ENCODE peak calls at places on chromosomes 2 and 18, in six cellular contexts. V is gastrocnemius medialis, T is heart right ventricle, F is GM06990, X is cardiac muscle cell, U is keratinocyte. L is an unnamed sample.

GRCh38 chr2:185316383-185316782 is 422.2 kb upstream of the FSIP2 start:
- DNase-seq in V (no peak), T (no peak), F (no peak), X (no peak), U (no peak), L (no peak)

GRCh38 chr2:146540271-146540932 is 1304.4 kb upstream of the ACVR2A start:
- DNase-seq in V (no peak), T (no peak), F (no peak), X (no peak), U (no peak), L (no peak)

GRCh38 chr2:231780123-231780908 is 766 bp downstream of the PDE6D start:
- DNase-seq in V (no peak), T (peak; percentile 11), F (peak; percentile 15), X (peak; percentile 71), U (no peak), L (no peak)

GRCh38 chr18:78934551-78935225 is 44.9 kb upstream of the SALL3 start:
- DNase-seq in V (no peak), T (no peak), F (no peak), X (no peak), U (no peak), L (no peak)

GRCh38 chr2:182447843-182448242 is 21.0 kb upstream of the PDE1A start:
- DNase-seq in V (no peak), T (no peak), F (no peak), X (no peak), U (no peak), L (peak; percentile 70)

GRCh38 chr2:193103064-193103463 is 908.3 kb upstream of the TMEFF2 start:
- DNase-seq in V (no peak), T (no peak), F (no peak), X (no peak), U (no peak), L (no peak)

GRCh38 chr2:4882421-4882820 is 809.8 kb upstream of the SOX11 start:
- DNase-seq in V (no peak), T (no peak), F (no peak), X (no peak), U (no peak), L (no peak)

GRCh38 chr18:55869965-55870585 is 282.1 kb upstream of the TCF4 start:
- DNase-seq in V (peak; percentile 46), T (no peak), F (no peak), X (no peak), U (no peak), L (peak; percentile 59)

GRCh38 chr2:164840930-164841718 is 499 bp downstream of the COBLL1 start:
- DNase-seq in V (peak; percentile 28), T (peak; percentile 82), F (peak; percentile 28), X (peak; percentile 93), U (no peak), L (no peak)

GRCh38 chr18:79523221-79523737 is 127.5 kb downstream of the NFATC1 start:
- DNase-seq in V (no peak), T (no peak), F (no peak), X (no peak), U (no peak), L (no peak)

GRCh38 chr2:88053301-88053700 is 2.3 kb downstream of the KRCC1 start:
- DNase-seq in V (no peak), T (no peak), F (no peak), X (no peak), U (no peak), L (peak; percentile 89)

GRCh38 chr2:226796840-226797288 is 2.8 kb downstream of the IRS1 start:
- DNase-seq in V (peak; percentile 41), T (peak; percentile 27), F (peak; percentile 9), X (no peak), U (no peak), L (no peak)

GRCh38 chr2:109268916-109269315 is 139.9 kb downstream of the SH3RF3 start:
- DNase-seq in V (no peak), T (no peak), F (no peak), X (no peak), U (no peak), L (no peak)

GRCh38 chr2:226802573-226802972 is 3.0 kb upstream of the IRS1 start:
- DNase-seq in V (no peak), T (peak; percentile 38), F (peak; percentile 37), X (peak; percentile 79), U (no peak), L (no peak)

GRCh38 chr18:3889803-3890202 is 439.8 kb downstream of the TGIF1 start:
- DNase-seq in V (no peak), T (no peak), F (no peak), X (no peak), U (no peak), L (no peak)

GRCh38 chr2:9382604-9383235 is 40.6 kb downstream of the ITGB1BP1 start:
- DNase-seq in V (no peak), T (no peak), F (no peak), X (no peak), U (no peak), L (no peak)

GRCh38 chr2:211351998-211352397 is 795.6 kb downstream of the CPS1 start:
- DNase-seq in V (no peak), T (no peak), F (no peak), X (no peak), U (no peak), L (no peak)

GRCh38 chr2:188515918-188516317 is 224.2 kb downstream of the GULP1 start:
- DNase-seq in V (no peak), T (no peak), F (no peak), X (no peak), U (no peak), L (no peak)

GRCh38 chr18:54734059-54734458 is 94.2 kb upstream of the RAB27B start:
- DNase-seq in V (no peak), T (no peak), F (no peak), X (no peak), U (peak; percentile 52), L (peak; percentile 52)

GRCh38 chr2:42031783-42032620 is 15.8 kb upstream of the PKDCC start:
- DNase-seq in V (no peak), T (no peak), F (no peak), X (no peak), U (no peak), L (no peak)
- TF ChIP-seq CTCF in V (no peak), T (no peak), F (no peak), X (no peak), U (no peak), L (no peak)

DNA sequence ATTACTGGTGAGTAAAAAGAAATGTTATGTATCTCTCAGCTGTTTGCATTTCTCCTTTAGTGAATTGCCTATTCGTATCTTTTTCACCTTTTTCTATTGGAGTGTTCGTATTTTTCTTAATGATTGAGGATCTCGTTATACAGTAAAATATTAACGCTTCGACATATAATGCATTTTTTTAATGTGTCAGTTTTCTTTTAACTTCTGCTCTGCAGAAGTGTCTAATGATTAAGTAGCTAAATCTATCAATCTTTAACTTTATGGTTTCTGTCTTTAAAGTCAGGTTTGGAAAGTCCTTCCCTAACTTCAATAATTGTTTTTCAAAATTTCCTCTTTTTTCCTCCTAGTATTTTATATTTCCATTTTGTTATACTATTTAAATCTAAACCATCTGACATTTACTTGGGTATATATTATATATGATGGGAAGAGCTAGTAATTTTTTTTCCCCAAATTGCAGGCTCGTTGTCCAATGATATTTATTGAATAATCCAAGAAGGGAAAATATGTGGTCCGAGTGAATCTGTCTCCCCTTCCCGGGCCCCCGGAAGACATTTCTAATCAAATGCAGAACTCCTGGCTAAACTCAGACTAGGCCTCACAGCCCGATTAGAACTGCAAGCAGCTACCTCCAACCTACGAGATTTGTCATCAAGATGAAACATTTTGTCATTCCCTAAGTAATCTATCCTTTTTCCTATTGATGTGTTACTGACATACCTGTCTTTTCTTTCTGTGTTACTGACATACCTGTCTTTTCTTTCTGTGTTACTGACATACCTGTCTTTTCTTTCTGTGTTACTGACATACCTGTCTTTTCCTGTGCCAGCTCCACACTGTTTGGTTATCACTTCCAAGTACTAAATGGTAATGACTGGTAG is 17.2 kb downstream of the PCBP1 start:
- DNase-seq in V (no peak), T (peak; percentile 56), F (no peak), X (peak; percentile 79), U (no peak), L (no peak)
- H3K4me3 ChIP-seq in V (no peak overlapping the region), T (peak overlapping the region; percentile 5), F (peak overlapping the region; percentile 40), X (peak overlapping the region; percentile 4), U (no peak overlapping the region), L (no peak overlapping the region)

GRCh38 chr2:217231212-217231611 is 371.3 kb upstream of the TNP1 start:
- DNase-seq in V (no peak), T (no peak), F (no peak), X (no peak), U (no peak), L (no peak)

GRCh38 chr2:217225596-217225995 is 365.7 kb upstream of the TNP1 start:
- DNase-seq in V (no peak), T (no peak), F (no peak), X (no peak), U (no peak), L (no peak)

GRCh38 chr2:217231724-217232123 is 371.9 kb upstream of the TNP1 start:
- DNase-seq in V (no peak), T (no peak), F (no peak), X (no peak), U (no peak), L (no peak)

GRCh38 chr2:217227794-217228193 is 367.9 kb upstream of the TNP1 start:
- DNase-seq in V (no peak), T (no peak), F (no peak), X (no peak), U (no peak), L (no peak)

GRCh38 chr2:217228732-217229131 is 368.9 kb upstream of the TNP1 start:
- DNase-seq in V (no peak), T (no peak), F (no peak), X (no peak), U (no peak), L (no peak)
- H3K27me3 ChIP-seq in V (no peaks in the 10 kb centered on the region), T (no peaks in the 10 kb centered on the region), F (no peaks in the 10 kb centered on the region), X (peaks cover 31% of the 10 kb centered on the region), U (no peaks in the 10 kb centered on the region), L (no peaks in the 10 kb centered on the region)

GRCh38 chr2:207363761-207364160 is 166.0 kb upstream of the CREB1 start:
- DNase-seq in V (no peak), T (no peak), F (no peak), X (no peak), U (no peak), L (no peak)
- TF ChIP-seq CTCF in V (no peak), T (no peak), F (no peak), X (no peak), U (no peak), L (no peak)

L was measured in BJ.